ENCODE peak calls at places on chromosomes 13 and 19, in four cellular contexts. A, F, C and W are unnamed samples.

GRCh38 chr19:56015756-56016155 is 29.2 kb downstream of the NLRP5 start:
- DNase-seq in F (no peak), C (no peak), A (no peak), W (peak; percentile 3)

GRCh38 chr13:114128624-114129522 is 3.5 kb downstream of the RASA3 start:
- DNase-seq in F (peak; percentile 91), C (peak; percentile 94), A (peak; percentile 95), W (no peak)

GRCh38 chr13:90336507-90336906 is 1011.0 kb upstream of the MIR17HG start:
- DNase-seq in A (no peak), C (no peak), F (no peak), W (no peak)

GRCh38 chr13:45490068-45490467 is 25.3 kb downstream of the COG3 start:
- DNase-seq in F (no peak), C (no peak), A (no peak), W (no peak)

GRCh38 chr19:55649579-55650557 is 1.9 kb downstream of the CCDC106 start:
- DNase-seq in C (peak; percentile 59), A (no peak), F (no peak), W (no peak)

GRCh38 chr19:1361601-1362384 is 21.9 kb upstream of the NDUFS7 start:
- DNase-seq in F (peak; percentile 82), C (no peak), A (peak; percentile 84), W (no peak)

GRCh38 chr13:90502143-90502542 is 845.3 kb upstream of the MIR17HG start:
- DNase-seq in A (no peak), F (no peak), C (no peak), W (no peak)

GRCh38 chr13:113448885-113449692 is 4.2 kb downstream of the ADPRHL1 start:
- DNase-seq in F (no peak), A (no peak), C (peak; percentile 69), W (no peak)

GRCh38 chr19:35138305-35138799 is 272 bp upstream of the FXYD1 start:
- DNase-seq in C (peak; percentile 88), A (no peak), F (peak; percentile 61), W (no peak)

GRCh38 chr13:91722267-91722884 is 324.0 kb downstream of the GPC5 start:
- DNase-seq in A (peak; percentile 11), C (no peak), F (peak; percentile 50), W (no peak)

GRCh38 chr13:76991432-76991795 is 467 bp upstream of the CLN5 start:
- DNase-seq in F (no peak), A (no peak), C (peak; percentile 79), W (no peak)

GRCh38 chr19:771332-771785 is 20.4 kb downstream of the MISP start:
- DNase-seq in C (peak; percentile 78), F (peak; percentile 73), A (peak; percentile 22), W (no peak)

GRCh38 chr19:18159810-18160209 is 6.8 kb downstream of the PIK3R2 start:
- DNase-seq in F (no peak), A (no peak), C (no peak), W (no peak)

GRCh38 chr13:34179481-34179880 is 361.5 kb downstream of the RFC3 start:
- DNase-seq in F (no peak), A (peak; percentile 36), C (no peak), W (no peak)

GRCh38 chr13:65999441-65999840 is 1230.7 kb downstream of the PCDH9 start:
- DNase-seq in F (no peak), C (no peak), A (no peak), W (no peak)

GRCh38 chr19:47187023-47187655 is 43.9 kb downstream of the BBC3 start:
- DNase-seq in A (no peak), C (no peak), F (no peak), W (no peak)

GRCh38 chr13:99034333-99035085 is 56.6 kb upstream of the DOCK9 start:
- DNase-seq in C (no peak), A (no peak), F (no peak), W (no peak)

GRCh38 chr13:72163671-72164070 is 296.7 kb upstream of the DACH1 start:
- DNase-seq in C (no peak), A (peak; percentile 31), F (no peak), W (no peak)

GRCh38 chr13:25286969-25287961 is at the start of gene MTMR6:
- DNase-seq in C (peak; percentile 96), F (peak; percentile 91), A (peak; percentile 61), W (peak; percentile 52)

GRCh38 chr13:32087955-32088747 is 56.6 kb downstream of the FRY start:
- DNase-seq in F (no peak), C (no peak), A (peak; percentile 12), W (no peak)

GRCh38 chr13:85528578-85529215 is 270.5 kb downstream of the SLITRK6 start:
- DNase-seq in C (no peak), F (no peak), A (peak; percentile 92), W (no peak)

GRCh38 chr13:109145631-109146030 is 516.2 kb downstream of the MYO16 start:
- DNase-seq in A (peak; percentile 45), F (peak; percentile 84), C (no peak), W (peak; percentile 18)

GRCh38 chr19:973726-974563 is 10.2 kb upstream of the WDR18 start:
- DNase-seq in C (no peak), F (no peak), A (no peak), W (no peak)

GRCh38 chr19:52230685-52231084 is 38.7 kb upstream of the ZNF766 start:
- DNase-seq in F (no peak), A (no peak), C (no peak), W (no peak)

GRCh38 chr13:59734393-59734792 is 429.3 kb downstream of the DIAPH3 start:
- DNase-seq in A (no peak), C (no peak), F (no peak), W (no peak)

GRCh38 chr19:58042709-58043340 is 9.0 kb downstream of the ZSCAN1 start:
- DNase-seq in C (no peak), F (no peak), A (no peak), W (no peak)

GRCh38 chr19:16369306-16369663 is 44.7 kb downstream of the KLF2 start:
- DNase-seq in F (no peak), A (no peak), C (no peak), W (no peak)
- H3K4me1 ChIP-seq in F (peaks cover 20% of the 10 kb centered on the region), A (peaks cover 8% of the 10 kb centered on the region), C (peaks cover 37% of the 10 kb centered on the region), W (peaks cover 11% of the 10 kb centered on the region)

GRCh38 chr19:6218497-6219146 is 61.2 kb downstream of the MLLT1 start:
- DNase-seq in A (peak; percentile 40), C (peak; percentile 92), F (peak; percentile 84), W (peak; percentile 82)

GRCh38 chr19:6215701-6216235 is 64.0 kb downstream of the MLLT1 start:
- DNase-seq in C (peak; percentile 68), A (no peak), F (no peak), W (no peak)

GRCh38 chr19:6217752-6218403 is 61.9 kb downstream of the MLLT1 start:
- DNase-seq in F (no peak), A (no peak), C (peak; percentile 38), W (no peak)

GRCh38 chr19:6216236-6216995 is 63.4 kb downstream of the MLLT1 start:
- DNase-seq in A (no peak), C (peak; percentile 71), F (no peak), W (no peak)

GRCh38 chr19:6216996-6217751 is 62.6 kb downstream of the MLLT1 start:
- DNase-seq in F (peak; percentile 87), A (peak; percentile 47), C (peak; percentile 78), W (peak; percentile 95)
- H3K4me1 ChIP-seq in F (peaks cover 27% of the 10 kb centered on the region), A (peaks cover 29% of the 10 kb centered on the region), C (peaks cover 30% of the 10 kb centered on the region), W (peaks cover 43% of the 10 kb centered on the region)

GRCh38 chr19:44741841-44742352 is 6.6 kb upstream of the BCL3 start:
- DNase-seq in C (peak; percentile 99), F (peak; percentile 100), A (peak; percentile 100), W (no peak)
- H3K4me1 ChIP-seq in C (peaks cover 22% of the 10 kb centered on the region), F (no peaks in the 10 kb centered on the region), A (peaks cover 41% of the 10 kb centered on the region), W (peaks cover 18% of the 10 kb centered on the region)

DNA sequence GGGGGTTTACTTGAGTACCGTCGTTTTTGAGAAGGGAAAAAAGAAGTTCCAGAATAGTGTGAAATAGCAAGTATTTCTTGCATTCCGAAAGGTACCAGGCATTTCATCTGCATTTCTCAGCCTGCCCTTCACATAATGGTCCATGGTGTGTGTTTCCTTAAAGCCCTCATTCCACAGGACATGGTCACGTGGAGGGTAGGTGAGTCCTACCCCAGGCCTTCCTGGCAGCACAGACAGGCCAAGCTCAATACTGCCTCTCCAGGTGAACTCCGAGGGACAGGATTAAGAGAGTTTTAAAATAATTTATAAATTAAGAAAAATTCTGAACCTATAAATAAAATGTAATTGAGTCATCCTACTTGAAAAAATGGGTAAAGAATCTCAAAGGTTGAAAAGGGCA is 64.7 kb downstream of the TNFRSF19 start:
- DNase-seq in F (no peak), C (no peak), A (no peak), W (no peak)
- H3K4me1 ChIP-seq in F (peaks cover 26% of the 10 kb centered on the region), C (peaks cover 5% of the 10 kb centered on the region), A (no peaks in the 10 kb centered on the region), W (peaks cover 2% of the 10 kb centered on the region)

DNA sequence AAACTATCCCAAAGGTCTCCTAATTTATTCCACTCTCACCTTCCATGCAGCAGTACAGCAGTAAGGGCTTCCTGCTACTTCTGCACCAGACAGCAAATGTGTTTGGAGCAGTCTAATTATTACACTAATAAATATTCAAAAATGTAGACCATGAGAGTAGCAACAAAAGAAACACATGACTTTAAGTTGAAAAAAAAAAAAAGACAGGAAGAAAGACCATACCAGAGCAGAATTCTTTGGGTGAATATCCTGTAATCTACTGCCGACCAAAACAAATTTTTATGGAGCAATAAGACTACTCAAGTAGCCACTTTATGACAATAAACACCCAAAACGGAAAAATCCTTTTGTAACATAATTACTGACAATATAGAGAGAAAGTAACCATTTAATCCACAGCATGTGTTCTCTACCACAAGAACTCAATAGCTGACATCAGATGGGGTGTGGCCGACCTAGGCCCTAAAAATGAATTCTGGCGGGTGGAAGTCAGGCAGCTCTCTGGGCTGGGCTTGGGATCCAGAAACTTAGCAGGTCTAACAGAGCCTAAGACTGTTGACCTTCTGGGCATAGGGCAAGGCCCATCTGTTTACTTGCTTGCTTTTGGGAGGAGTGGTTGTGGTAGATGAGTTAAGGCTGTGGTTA is 4.6 kb downstream of the KLF12 start:
- DNase-seq in A (no peak), C (no peak), F (no peak), W (no peak)
- H3K4me1 ChIP-seq in A (peaks cover 26% of the 10 kb centered on the region), C (peaks cover 13% of the 10 kb centered on the region), F (peaks cover 33% of the 10 kb centered on the region), W (no peaks in the 10 kb centered on the region)

GRCh38 chr19:14561832-14562351 is 10.0 kb downstream of the NDUFB7 start:
- DNase-seq in C (no peak), F (peak; percentile 25), A (no peak), W (no peak)
- H3K4me1 ChIP-seq in C (peaks cover 15% of the 10 kb centered on the region), F (peaks cover 28% of the 10 kb centered on the region), A (peaks cover 16% of the 10 kb centered on the region), W (peaks cover 51% of the 10 kb centered on the region)

DNA sequence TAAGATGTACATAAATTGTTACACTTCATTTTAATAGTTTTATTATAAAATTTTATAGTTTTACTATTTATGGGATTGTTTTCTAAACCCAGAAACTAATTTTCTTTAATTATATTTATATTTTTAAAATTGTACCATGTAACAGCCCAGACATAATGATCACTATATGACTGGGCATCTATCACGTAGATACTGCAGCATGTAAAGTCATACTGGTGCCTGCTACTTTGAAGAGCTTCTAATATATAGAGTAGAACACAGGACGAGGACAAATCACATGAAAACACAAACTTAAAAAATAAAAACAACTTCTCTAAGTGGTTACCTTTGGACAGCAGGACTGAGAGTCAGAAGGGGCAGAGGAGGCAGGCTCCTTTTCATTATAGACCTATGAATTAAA is 5.3 kb downstream of the ELF1 start:
- DNase-seq in F (no peak), A (no peak), C (no peak), W (no peak)
- H3K4me1 ChIP-seq in F (peaks cover under 1% of the 10 kb centered on the region), A (no peaks in the 10 kb centered on the region), C (peaks cover 2% of the 10 kb centered on the region), W (no peaks in the 10 kb centered on the region)

GRCh38 chr19:12380444-12380737 is 14.9 kb upstream of the ZNF442 start:
- DNase-seq in A (no peak), F (no peak), C (no peak), W (no peak)
- H3K4me1 ChIP-seq in A (no peaks in the 10 kb centered on the region), F (no peaks in the 10 kb centered on the region), C (no peaks in the 10 kb centered on the region), W (no peaks in the 10 kb centered on the region)